ENCODE peak calls at places on chromosomes 16 and 17, in ten cellular contexts. F, W, T, J, R, K, A, N, C and S are unnamed samples. For H3K4me1, the result is how much of the 10 kb centered on the place peaks cover.

GRCh38 chr17:63029520-63029919 is 63.5 kb downstream of the TANC2 start:
- DNase-seq in F (no peak), W (no peak), T (peak), J (no peak), R (no peak), K (no peak), A (no peak), N (no peak), C (no peak), S (no peak)

GRCh38 chr17:60229189-60229802 is 79.5 kb downstream of the CA4 start:
- DNase-seq in F (peak), W (no peak), T (peak), J (no peak), R (no peak), K (no peak), A (peak), N (no peak), C (no peak), S (no peak)

GRCh38 chr17:81578038-81578441 is 25.9 kb upstream of the FAAP100 start:
- DNase-seq in F (no peak), W (no peak), T (no peak), J (no peak), R (no peak), K (no peak), A (no peak), N (no peak), C (no peak), S (no peak)

GRCh38 chr17:82615084-82616020 is 32.9 kb downstream of the WDR45B start:
- DNase-seq in F (no peak), W (no peak), T (no peak), J (no peak), R (no peak), K (peak), A (no peak), N (no peak), C (no peak), S (no peak)

GRCh38 chr17:48856122-48856821 is 25.4 kb downstream of the CALCOCO2 start:
- DNase-seq in F (no peak), W (no peak), T (no peak), J (no peak), R (no peak), K (no peak), A (no peak), N (no peak), C (no peak), S (no peak)

GRCh38 chr16:79542196-79542859 is 58.2 kb downstream of the MAF start:
- DNase-seq in F (no peak), W (no peak), T (no peak), J (peak), R (peak), K (no peak), A (no peak), N (no peak), C (peak), S (peak)

GRCh38 chr16:50102046-50102756 is 36.4 kb downstream of the HEATR3 start:
- DNase-seq in F (no peak), W (no peak), T (peak), J (no peak), R (no peak), K (no peak), A (no peak), N (no peak), C (no peak), S (no peak)

GRCh38 chr17:69717819-69718218 is 303.3 kb downstream of the MAP2K6 start:
- DNase-seq in F (no peak), W (no peak), T (no peak), J (no peak), R (no peak), K (no peak), A (no peak), N (no peak), C (no peak), S (no peak)

GRCh38 chr16:81401035-81401950 is 43.3 kb upstream of the CMIP start:
- DNase-seq in F (no peak), W (no peak), T (peak), J (peak), R (peak), K (no peak), A (no peak), N (peak), C (no peak), S (no peak)

GRCh38 chr17:69639096-69639495 is 224.6 kb downstream of the MAP2K6 start:
- DNase-seq in F (no peak), W (no peak), T (no peak), J (no peak), R (no peak), K (no peak), A (no peak), N (no peak), C (no peak), S (no peak)

GRCh38 chr16:8867483-8868271 is 1.1 kb downstream of the CARHSP1 start:
- DNase-seq in F (peak), W (no peak), T (no peak), J (peak), R (peak), K (peak), A (peak), N (peak), C (peak), S (peak)

GRCh38 chr16:59887856-59888255 is 1153.7 kb upstream of the GOT2 start:
- DNase-seq in F (no peak), W (no peak), T (no peak), J (no peak), R (no peak), K (no peak), A (no peak), N (no peak), C (no peak), S (no peak)

GRCh38 chr16:59886021-59886420 is 1151.9 kb upstream of the GOT2 start:
- DNase-seq in F (peak), W (no peak), T (peak), J (no peak), R (peak), K (no peak), A (no peak), N (no peak), C (no peak), S (peak)

GRCh38 chr17:45261577-45262515 is at the start of gene SPATA32:
- DNase-seq in F (peak), W (peak), T (peak), J (peak), R (peak), K (peak), A (peak), N (peak), C (peak), S (peak)

GRCh38 chr17:55527520-55528118 is 16.4 kb upstream of the SMIM36 start:
- DNase-seq in F (peak), W (no peak), T (peak), J (no peak), R (peak), K (peak), A (peak), N (peak), C (no peak), S (no peak)

GRCh38 chr17:82917656-82918345 is 78.0 kb upstream of the ZNF750 start:
- DNase-seq in F (peak), W (no peak), T (no peak), J (no peak), R (no peak), K (no peak), A (peak), N (peak), C (peak), S (no peak)

GRCh38 chr17:78176548-78177025 is 8.2 kb downstream of the SYNGR2 start:
- DNase-seq in F (peak), W (peak), T (peak), J (peak), R (peak), K (peak), A (peak), N (peak), C (peak), S (peak)

GRCh38 chr17:50520483-50520882 is 12.1 kb upstream of the EPN3 start:
- DNase-seq in F (no peak), W (no peak), T (no peak), J (no peak), R (no peak), K (no peak), A (no peak), N (no peak), C (no peak), S (no peak)

GRCh38 chr16:28130099-28131088 is 66.9 kb upstream of the GSG1L start:
- DNase-seq in F (no peak), W (no peak), T (no peak), J (no peak), R (no peak), K (no peak), A (no peak), N (no peak), C (no peak), S (no peak)

GRCh38 chr16:53945996-53946395 is 242.0 kb downstream of the FTO start:
- DNase-seq in F (peak), W (no peak), T (peak), J (no peak), R (no peak), K (no peak), A (peak), N (peak), C (no peak), S (no peak)

GRCh38 chr16:17377360-17378324 is 93.1 kb downstream of the XYLT1 start:
- DNase-seq in F (no peak), W (no peak), T (no peak), J (peak), R (no peak), K (no peak), A (peak), N (no peak), C (no peak), S (no peak)

GRCh38 chr17:48878920-48879898 is 13.4 kb upstream of the ATP5MC1 start:
- DNase-seq in F (peak), W (no peak), T (peak), J (peak), R (peak), K (peak), A (peak), N (peak), C (peak), S (peak)

GRCh38 chr16:6016530-6017184 is 919.1 kb upstream of the EEF2KMT start:
- DNase-seq in F (peak), W (no peak), T (no peak), J (no peak), R (no peak), K (no peak), A (peak), N (no peak), C (no peak), S (no peak)

GRCh38 chr16:78045865-78046581 is 23.7 kb downstream of the CLEC3A start:
- DNase-seq in F (peak), W (peak), T (peak), J (no peak), R (peak), K (peak), A (no peak), N (no peak), C (peak), S (peak)

GRCh38 chr17:9350083-9350482 is 225.5 kb downstream of the STX8 start:
- DNase-seq in F (no peak), W (no peak), T (peak), J (no peak), R (no peak), K (no peak), A (no peak), N (no peak), C (no peak), S (no peak)

GRCh38 chr17:82217530-82218204 is 5.0 kb upstream of the CCDC57 start:
- DNase-seq in F (no peak), W (peak), T (peak), J (no peak), R (peak), K (no peak), A (no peak), N (peak), C (no peak), S (no peak)

GRCh38 chr16:67280090-67281015 is 1.0 kb downstream of the PLEKHG4 start:
- DNase-seq in F (no peak), W (no peak), T (no peak), J (no peak), R (no peak), K (no peak), A (no peak), N (no peak), C (no peak), S (no peak)
- H3K4me3 ChIP-seq in F (peak), W (peak), T (no peak), J (peak), R (no peak), K (peak), A (no peak), N (no peak), C (no peak), S (no peak)

GRCh38 chr17:61574542-61575351 is 16.3 kb downstream of the NACA2 start:
- DNase-seq in F (peak), W (no peak), T (peak), J (peak), R (no peak), K (no peak), A (peak), N (peak), C (peak), S (no peak)
- TF ChIP-seq CTCF in F (peak), W (no peak), T (peak), J (no peak), R (no peak), K (no peak), A (peak), N (peak), C (no peak), S (peak)

GRCh38 chr16:89344846-89345577 is 127.5 kb downstream of the ZNF778 start:
- DNase-seq in F (no peak), W (peak), T (no peak), J (no peak), R (no peak), K (no peak), A (no peak), N (no peak), C (no peak), S (no peak)

GRCh38 chr16:89347807-89348206 is 130.3 kb downstream of the ZNF778 start:
- DNase-seq in F (no peak), W (no peak), T (no peak), J (no peak), R (no peak), K (no peak), A (no peak), N (no peak), C (no peak), S (no peak)

GRCh38 chr16:89344314-89344828 is 126.9 kb downstream of the ZNF778 start:
- DNase-seq in F (no peak), W (peak), T (no peak), J (no peak), R (no peak), K (no peak), A (no peak), N (no peak), C (no peak), S (no peak)

GRCh38 chr16:89345663-89346150 is 128.2 kb downstream of the ZNF778 start:
- DNase-seq in F (no peak), W (peak), T (no peak), J (no peak), R (no peak), K (no peak), A (no peak), N (no peak), C (no peak), S (no peak)

DNA sequence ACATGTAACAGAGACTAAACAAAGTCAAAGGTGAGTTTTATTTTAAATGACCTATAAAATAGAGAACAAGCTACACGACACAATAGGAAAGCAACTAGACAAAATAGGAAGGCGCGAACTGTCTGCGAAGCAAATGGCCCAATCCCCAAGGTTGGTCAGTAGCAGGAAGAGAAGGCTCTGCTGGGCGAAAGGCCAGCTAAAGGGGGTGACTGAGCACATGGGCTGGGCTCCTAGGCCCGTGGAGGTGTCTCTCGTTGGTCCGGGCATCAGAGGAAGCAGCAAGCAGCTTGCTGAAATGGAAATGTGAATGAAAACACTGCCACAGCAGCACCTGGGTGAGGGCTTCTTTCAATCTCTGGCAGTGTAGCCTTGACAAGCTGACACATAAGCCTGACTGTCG is 129.4 kb downstream of the ZNF778 start:
- DNase-seq in F (no peak), W (peak), T (no peak), J (no peak), R (no peak), K (no peak), A (no peak), N (no peak), C (no peak), S (no peak)
- H3K4me1 ChIP-seq in F (under half), W (under half), T (under half), J (under half), R (under half), K (under half), A (under half), N (under half), C (under half), S (under half)

DNA sequence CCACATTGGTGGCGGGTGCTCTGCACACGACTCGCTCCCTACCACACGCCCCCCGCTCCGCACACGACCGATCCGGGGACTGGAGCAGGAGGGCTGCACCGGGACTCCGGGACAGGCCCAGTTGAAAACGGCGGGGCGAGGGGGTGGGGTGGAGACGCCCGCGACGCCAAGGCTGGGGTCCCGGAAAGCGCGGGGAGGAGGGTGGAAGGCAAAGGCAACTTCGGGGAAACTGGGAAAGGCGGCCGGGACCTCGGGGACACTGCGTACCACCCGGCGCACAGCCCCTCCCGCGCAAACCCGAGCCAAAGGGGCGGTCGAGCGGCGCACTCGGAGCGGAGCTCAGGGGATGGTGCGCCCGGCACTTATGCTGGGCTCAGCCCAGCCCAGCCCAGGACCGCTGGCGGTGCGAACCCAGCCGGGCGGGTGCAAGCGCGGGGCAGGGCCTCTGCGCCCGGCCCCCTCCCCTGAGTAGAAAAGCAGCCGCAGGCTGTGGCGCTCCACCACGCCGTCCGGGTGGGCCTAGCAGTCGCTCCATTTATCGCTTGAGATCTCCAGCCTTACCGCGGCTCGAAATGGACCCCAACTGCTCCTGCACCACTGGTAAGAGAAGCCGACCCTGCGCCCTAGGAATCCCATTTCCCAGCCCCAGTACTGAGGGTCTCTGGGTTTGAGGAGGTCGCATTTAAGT is at the start of gene MT1M:
- DNase-seq in F (no peak), W (peak), T (no peak), J (no peak), R (no peak), K (peak), A (no peak), N (no peak), C (no peak), S (peak)
- H3K4me3 ChIP-seq in F (peak), W (peak), T (peak), J (peak), R (peak), K (peak), A (no peak), N (peak), C (peak), S (peak)

GRCh38 chr17:22514315-22514714 is 822.0 kb downstream of the KCNJ18 start:
- DNase-seq in F (no peak), W (no peak), T (no peak), J (no peak), R (no peak), K (no peak), A (no peak), N (no peak), C (no peak), S (no peak)

GRCh38 chr17:22512506-22512905 is 820.2 kb downstream of the KCNJ18 start:
- DNase-seq in F (no peak), W (no peak), T (no peak), J (no peak), R (no peak), K (no peak), A (no peak), N (no peak), C (no peak), S (no peak)

GRCh38 chr17:22511431-22511830 is 819.1 kb downstream of the KCNJ18 start:
- DNase-seq in F (no peak), W (no peak), T (no peak), J (no peak), R (no peak), K (no peak), A (no peak), N (no peak), C (no peak), S (no peak)

GRCh38 chr17:22512057-22512456 is 819.7 kb downstream of the KCNJ18 start:
- DNase-seq in F (no peak), W (no peak), T (no peak), J (no peak), R (no peak), K (no peak), A (no peak), N (no peak), C (no peak), S (no peak)

DNA sequence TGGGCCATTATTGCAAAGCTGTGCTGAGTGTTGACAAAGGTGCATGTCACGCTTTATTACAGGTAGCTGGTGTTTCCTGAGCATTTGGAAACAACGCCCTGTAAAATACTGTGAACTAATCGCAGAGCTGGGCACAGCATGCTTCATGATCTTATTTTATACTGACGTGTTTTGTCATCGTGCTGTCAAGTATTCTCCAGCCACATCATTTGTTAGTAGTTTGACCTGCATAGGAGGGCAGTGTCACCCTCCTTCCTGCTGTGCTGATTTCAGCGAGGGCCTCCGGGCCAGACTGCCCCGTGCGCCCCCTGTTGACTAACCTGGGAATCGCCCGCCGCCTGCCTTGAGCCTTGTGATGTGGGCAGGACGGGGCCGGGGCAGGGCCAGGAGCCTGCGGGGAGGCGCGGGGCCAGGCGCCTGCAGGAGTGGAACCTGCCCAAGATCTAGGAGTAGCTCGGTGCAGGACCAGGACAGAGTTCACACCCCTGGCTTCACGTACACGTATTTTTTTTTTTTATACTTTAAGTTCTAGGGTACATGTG is 820.7 kb downstream of the KCNJ18 start:
- DNase-seq in F (no peak), W (no peak), T (no peak), J (no peak), R (no peak), K (no peak), A (no peak), N (no peak), C (no peak), S (no peak)
- TF ChIP-seq CTCF in F (no peak), W (no peak), T (no peak), J (no peak), R (no peak), K (no peak), A (peak), N (no peak), C (no peak), S (no peak)